ENCODE peak calls at places on chromosome 15, in six cellular contexts. One of them, this sample, is unnamed.

GRCh38 chr15:77895742-77896141 is 181.8 kb downstream of the TBC1D2B start:
- DNase-seq in GM12864: no peak
- DNase-seq in cardiac muscle cell: no peak
- DNase-seq in MCF 10A: no peak
- DNase-seq in tibial artery: peak
- DNase-seq in tibial nerve: no peak
- DNase-seq in this sample: no peak

GRCh38 chr15:70723927-70724326 is 39.4 kb downstream of the UACA start:
- DNase-seq in GM12864: no peak
- DNase-seq in tibial artery: no peak
- DNase-seq in cardiac muscle cell: no peak
- DNase-seq in tibial nerve: no peak
- DNase-seq in MCF 10A: no peak
- DNase-seq in this sample: no peak

GRCh38 chr15:28998511-28998910 is 112.7 kb downstream of the APBA2 start:
- DNase-seq in tibial nerve: no peak
- DNase-seq in MCF 10A: peak
- DNase-seq in tibial artery: no peak
- DNase-seq in cardiac muscle cell: peak
- DNase-seq in GM12864: no peak
- DNase-seq in this sample: no peak

GRCh38 chr15:50685191-50685975 is 1.2 kb downstream of the TRPM7 start:
- DNase-seq in tibial artery: no peak
- DNase-seq in tibial nerve: no peak
- DNase-seq in GM12864: no peak
- DNase-seq in cardiac muscle cell: peak
- DNase-seq in MCF 10A: peak
- DNase-seq in this sample: no peak

GRCh38 chr15:38084289-38084688 is 149.8 kb downstream of the TMCO5A start:
- DNase-seq in cardiac muscle cell: peak
- DNase-seq in tibial artery: no peak
- DNase-seq in GM12864: peak
- DNase-seq in MCF 10A: peak
- DNase-seq in tibial nerve: no peak
- DNase-seq in this sample: no peak

GRCh38 chr15:70932397-70932796 is 39.8 kb downstream of the LRRC49 start:
- DNase-seq in MCF 10A: no peak
- DNase-seq in tibial artery: no peak
- DNase-seq in tibial nerve: no peak
- DNase-seq in GM12864: no peak
- DNase-seq in cardiac muscle cell: no peak
- DNase-seq in this sample: no peak

GRCh38 chr15:50287324-50288116 is 22.0 kb upstream of the HDC start:
- DNase-seq in cardiac muscle cell: no peak
- DNase-seq in GM12864: no peak
- DNase-seq in tibial artery: no peak
- DNase-seq in tibial nerve: no peak
- DNase-seq in MCF 10A: no peak
- DNase-seq in this sample: no peak

GRCh38 chr15:92959219-92959618 is 59.1 kb downstream of the CHD2 start:
- DNase-seq in GM12864: no peak
- DNase-seq in cardiac muscle cell: no peak
- DNase-seq in tibial nerve: no peak
- DNase-seq in MCF 10A: no peak
- DNase-seq in tibial artery: no peak
- DNase-seq in this sample: no peak

GRCh38 chr15:49895337-49896223 is 223.5 kb downstream of the ATP8B4 start:
- DNase-seq in GM12864: no peak
- DNase-seq in cardiac muscle cell: peak
- DNase-seq in MCF 10A: no peak
- DNase-seq in tibial artery: no peak
- DNase-seq in tibial nerve: no peak
- DNase-seq in this sample: no peak

GRCh38 chr15:33670567-33670966 is 297.7 kb upstream of the CHRM5 start:
- DNase-seq in cardiac muscle cell: no peak
- DNase-seq in GM12864: peak
- DNase-seq in MCF 10A: no peak
- DNase-seq in tibial artery: no peak
- DNase-seq in tibial nerve: no peak
- DNase-seq in this sample: no peak

GRCh38 chr15:45499426-45499825 is 23.1 kb downstream of the SLC30A4 start:
- DNase-seq in GM12864: no peak
- DNase-seq in tibial artery: no peak
- DNase-seq in cardiac muscle cell: peak
- DNase-seq in MCF 10A: no peak
- DNase-seq in tibial nerve: no peak
- DNase-seq in this sample: no peak

GRCh38 chr15:64754663-64755426 is 20.5 kb downstream of the RBPMS2 start:
- DNase-seq in MCF 10A: no peak
- DNase-seq in tibial nerve: no peak
- DNase-seq in GM12864: no peak
- DNase-seq in tibial artery: no peak
- DNase-seq in cardiac muscle cell: no peak
- DNase-seq in this sample: peak

GRCh38 chr15:70604671-70605070 is 158.7 kb downstream of the UACA start:
- DNase-seq in tibial nerve: no peak
- DNase-seq in MCF 10A: peak
- DNase-seq in tibial artery: no peak
- DNase-seq in cardiac muscle cell: peak
- DNase-seq in GM12864: no peak
- DNase-seq in this sample: no peak

GRCh38 chr15:33022629-33023028 is 171.9 kb downstream of the FMN1 start:
- DNase-seq in cardiac muscle cell: peak
- DNase-seq in tibial artery: peak
- DNase-seq in MCF 10A: peak
- DNase-seq in GM12864: no peak
- DNase-seq in tibial nerve: peak
- DNase-seq in this sample: no peak

GRCh38 chr15:64800476-64800875 is 25.0 kb downstream of the PIF1 start:
- DNase-seq in tibial nerve: no peak
- DNase-seq in MCF 10A: no peak
- DNase-seq in GM12864: no peak
- DNase-seq in cardiac muscle cell: no peak
- DNase-seq in tibial artery: no peak
- DNase-seq in this sample: no peak

GRCh38 chr15:83378921-83379561 is 68.1 kb upstream of the SH3GL3 start:
- DNase-seq in tibial artery: no peak
- DNase-seq in MCF 10A: peak
- DNase-seq in tibial nerve: no peak
- DNase-seq in cardiac muscle cell: peak
- DNase-seq in GM12864: no peak
- DNase-seq in this sample: no peak

GRCh38 chr15:70799667-70800450 is 36.5 kb upstream of the UACA start:
- DNase-seq in MCF 10A: peak
- DNase-seq in tibial artery: peak
- DNase-seq in tibial nerve: peak
- DNase-seq in GM12864: no peak
- DNase-seq in cardiac muscle cell: peak
- DNase-seq in this sample: no peak

GRCh38 chr15:83670628-83671027 is 16.7 kb downstream of the ADAMTSL3 start:
- DNase-seq in cardiac muscle cell: no peak
- DNase-seq in tibial nerve: no peak
- DNase-seq in MCF 10A: no peak
- DNase-seq in GM12864: no peak
- DNase-seq in tibial artery: no peak
- DNase-seq in this sample: no peak

GRCh38 chr15:65326109-65326508 is 21.6 kb downstream of the RNU5B-1 start:
- DNase-seq in GM12864: no peak
- DNase-seq in MCF 10A: no peak
- DNase-seq in tibial artery: no peak
- DNase-seq in cardiac muscle cell: peak
- DNase-seq in tibial nerve: no peak
- DNase-seq in this sample: no peak

GRCh38 chr15:40048155-40048792 is 9.3 kb upstream of the SRP14 start:
- DNase-seq in MCF 10A: no peak
- DNase-seq in tibial nerve: no peak
- DNase-seq in GM12864: no peak
- DNase-seq in cardiac muscle cell: no peak
- DNase-seq in tibial artery: no peak
- DNase-seq in this sample: no peak

GRCh38 chr15:51736069-51736468 is 1.4 kb downstream of the LYSMD2 start:
- DNase-seq in MCF 10A: peak
- DNase-seq in cardiac muscle cell: peak
- DNase-seq in tibial artery: no peak
- DNase-seq in tibial nerve: no peak
- DNase-seq in GM12864: no peak
- DNase-seq in this sample: no peak

GRCh38 chr15:64072812-64073211 is 20.8 kb downstream of the CIAO2A start:
- DNase-seq in tibial artery: no peak
- DNase-seq in GM12864: no peak
- DNase-seq in cardiac muscle cell: no peak
- DNase-seq in tibial nerve: no peak
- DNase-seq in MCF 10A: no peak
- DNase-seq in this sample: no peak

GRCh38 chr15:92797168-92798052 is 102.7 kb upstream of the CHD2 start:
- DNase-seq in GM12864: no peak
- DNase-seq in cardiac muscle cell: peak
- DNase-seq in tibial artery: no peak
- DNase-seq in MCF 10A: peak
- DNase-seq in tibial nerve: peak
- DNase-seq in this sample: no peak

GRCh38 chr15:57505056-57505713 is 86.5 kb upstream of the MYZAP start:
- DNase-seq in cardiac muscle cell: no peak
- DNase-seq in GM12864: no peak
- DNase-seq in tibial artery: no peak
- DNase-seq in MCF 10A: peak
- DNase-seq in tibial nerve: no peak
- DNase-seq in this sample: no peak

GRCh38 chr15:57504599-57504940 is 87.1 kb upstream of the MYZAP start:
- DNase-seq in GM12864: no peak
- DNase-seq in MCF 10A: no peak
- DNase-seq in cardiac muscle cell: no peak
- DNase-seq in tibial nerve: no peak
- DNase-seq in tibial artery: no peak
- DNase-seq in this sample: no peak

GRCh38 chr15:57502116-57502515 is 89.6 kb upstream of the MYZAP start:
- DNase-seq in GM12864: no peak
- DNase-seq in tibial nerve: no peak
- DNase-seq in tibial artery: no peak
- DNase-seq in cardiac muscle cell: peak
- DNase-seq in MCF 10A: no peak
- DNase-seq in this sample: no peak

GRCh38 chr15:57503911-57504598 is 87.6 kb upstream of the MYZAP start:
- DNase-seq in tibial artery: no peak
- DNase-seq in MCF 10A: no peak
- DNase-seq in cardiac muscle cell: peak
- DNase-seq in GM12864: no peak
- DNase-seq in tibial nerve: peak
- DNase-seq in this sample: no peak

GRCh38 chr15:57503051-57503702 is 88.5 kb upstream of the MYZAP start:
- DNase-seq in cardiac muscle cell: no peak
- DNase-seq in tibial artery: no peak
- DNase-seq in GM12864: no peak
- DNase-seq in tibial nerve: no peak
- DNase-seq in MCF 10A: peak
- DNase-seq in this sample: no peak
- TF ChIP-seq CTCF in cardiac muscle cell: no peak
- TF ChIP-seq CTCF in tibial artery: no peak
- TF ChIP-seq CTCF in GM12864: peak
- TF ChIP-seq CTCF in tibial nerve: no peak
- TF ChIP-seq CTCF in MCF 10A: no peak
- TF ChIP-seq CTCF in this sample: no peak

DNA sequence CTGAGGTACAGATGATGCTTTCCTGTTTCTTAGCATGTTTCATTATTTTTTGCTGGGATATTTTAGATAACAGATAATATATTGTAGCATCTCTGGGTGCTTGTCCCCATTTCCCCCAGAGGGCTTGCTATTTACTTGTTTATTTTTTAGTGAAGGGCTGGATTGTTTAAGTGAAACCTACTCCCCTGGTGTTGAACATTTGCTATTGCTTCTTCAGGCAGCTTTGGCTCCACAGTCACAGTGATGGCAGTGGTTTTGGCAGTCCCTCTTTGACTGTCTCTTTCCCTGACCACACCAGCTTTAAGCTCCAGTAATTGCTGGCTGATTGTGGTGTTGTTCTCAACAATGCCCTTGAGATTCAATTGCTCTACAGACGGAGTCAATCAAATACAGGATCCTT is 128.9 kb downstream of the KLF13 start:
- DNase-seq in MCF 10A: no peak
- DNase-seq in tibial artery: no peak
- DNase-seq in GM12864: no peak
- DNase-seq in cardiac muscle cell: no peak
- DNase-seq in tibial nerve: no peak
- DNase-seq in this sample: no peak
- TF ChIP-seq CTCF in MCF 10A: peak
- TF ChIP-seq CTCF in tibial artery: no peak
- TF ChIP-seq CTCF in GM12864: peak
- TF ChIP-seq CTCF in cardiac muscle cell: peak
- TF ChIP-seq CTCF in tibial nerve: no peak
- TF ChIP-seq CTCF in this sample: no peak

GRCh38 chr15:101288905-101289513 is 6.0 kb downstream of the SNRPA1 start:
- DNase-seq in GM12864: no peak
- DNase-seq in tibial artery: no peak
- DNase-seq in MCF 10A: peak
- DNase-seq in cardiac muscle cell: peak
- DNase-seq in tibial nerve: peak
- DNase-seq in this sample: no peak
- TF ChIP-seq CTCF in GM12864: peak
- TF ChIP-seq CTCF in tibial artery: peak
- TF ChIP-seq CTCF in MCF 10A: peak
- TF ChIP-seq CTCF in cardiac muscle cell: peak
- TF ChIP-seq CTCF in tibial nerve: peak
- TF ChIP-seq CTCF in this sample: no peak

GRCh38 chr15:81411969-81412633 is 38.1 kb upstream of the TMC3 start:
- DNase-seq in tibial artery: no peak
- DNase-seq in MCF 10A: no peak
- DNase-seq in tibial nerve: no peak
- DNase-seq in GM12864: no peak
- DNase-seq in cardiac muscle cell: no peak
- DNase-seq in this sample: no peak

GRCh38 chr15:81407151-81407550 is 33.1 kb upstream of the TMC3 start:
- DNase-seq in MCF 10A: no peak
- DNase-seq in tibial artery: no peak
- DNase-seq in cardiac muscle cell: no peak
- DNase-seq in GM12864: no peak
- DNase-seq in tibial nerve: no peak
- DNase-seq in this sample: no peak

GRCh38 chr15:81407679-81408078 is 33.7 kb upstream of the TMC3 start:
- DNase-seq in cardiac muscle cell: no peak
- DNase-seq in MCF 10A: no peak
- DNase-seq in GM12864: no peak
- DNase-seq in tibial artery: no peak
- DNase-seq in tibial nerve: no peak
- DNase-seq in this sample: no peak

GRCh38 chr15:81411056-81411455 is 37.0 kb upstream of the TMC3 start:
- DNase-seq in tibial nerve: no peak
- DNase-seq in GM12864: no peak
- DNase-seq in MCF 10A: no peak
- DNase-seq in tibial artery: no peak
- DNase-seq in cardiac muscle cell: no peak
- DNase-seq in this sample: no peak

DNA sequence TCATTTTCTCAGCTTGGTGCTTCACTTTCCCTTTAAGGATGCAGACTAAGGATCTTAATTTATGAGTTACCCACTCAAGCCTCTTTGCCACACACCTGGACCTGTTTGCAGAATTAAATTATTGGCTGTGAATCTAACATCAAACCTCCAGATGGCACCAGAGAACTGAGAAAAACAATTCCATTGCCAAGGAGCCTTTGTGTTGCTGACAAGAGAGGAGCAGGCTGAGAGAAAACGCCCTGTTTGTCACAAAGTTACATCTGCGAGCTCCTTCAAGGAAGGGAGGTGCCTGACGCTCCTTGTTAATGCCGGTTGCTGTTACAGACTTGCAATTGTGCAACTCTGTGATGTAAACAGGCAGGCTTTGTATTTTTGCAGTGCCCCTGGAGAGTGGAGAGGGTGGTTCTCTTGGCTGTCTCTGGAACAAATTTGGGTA is 36.3 kb upstream of the TMC3 start:
- DNase-seq in MCF 10A: peak
- DNase-seq in GM12864: no peak
- DNase-seq in tibial nerve: peak
- DNase-seq in cardiac muscle cell: peak
- DNase-seq in tibial artery: peak
- DNase-seq in this sample: no peak
- TF ChIP-seq CTCF in MCF 10A: peak
- TF ChIP-seq CTCF in GM12864: peak
- TF ChIP-seq CTCF in tibial nerve: peak
- TF ChIP-seq CTCF in cardiac muscle cell: peak
- TF ChIP-seq CTCF in tibial artery: peak
- TF ChIP-seq CTCF in this sample: no peak

This sample was measured in activated B cell treated with CpG ODN at 0.5 μM for 24 hours.